ENCODE peak calls at places on chromosomes 16 and 17, in eight cellular contexts. N is activated naive CD4-positive, alpha-beta T cell treated with anti-CD3 and anti-CD28 coated beads, Interleukin-2, amount 50 U/mL, for 16 hours; E is G401; O is T-cell; F is neural crest cell; X is HTR-8/SVneo; B is CD4-positive, alpha-beta memory T cell; M is activated T-helper 9 cell treated with anti-CD3 and anti-CD28 coated beads, Interleukin-2, amount 50 U/mL, for 16 hours. Q is an unnamed sample.

GRCh38 chr16:12257926-12258561 is 281.5 kb downstream of the SNX29 start:
- DNase-seq in B (no peak), M (no peak), E (no peak), O (no peak), X (no peak), N (no peak), F (no peak), Q (no peak)

GRCh38 chr16:57479422-57480126 is 6.7 kb downstream of the DOK4 start:
- DNase-seq in F (no peak), M (no peak), O (no peak), E (peak; percentile 79), B (no peak), N (no peak), X (no peak), Q (no peak)

GRCh38 chr16:69286941-69287713 is 24.0 kb upstream of the VPS4A start:
- DNase-seq in N (peak; percentile 15), F (peak; percentile 18), O (no peak), X (peak; percentile 52), B (peak; percentile 58), M (no peak), E (peak; percentile 58), Q (peak; percentile 15)

GRCh38 chr17:1604831-1605528 is 23.7 kb downstream of the SLC43A2 start:
- DNase-seq in B (no peak), F (no peak), M (no peak), N (no peak), E (no peak), O (no peak), X (no peak), Q (no peak)

GRCh38 chr17:9016941-9017552 is 4.3 kb upstream of the NTN1 start:
- DNase-seq in B (no peak), X (no peak), O (no peak), M (no peak), F (no peak), N (no peak), E (no peak), Q (no peak)

GRCh38 chr17:38673714-38674012 is 1.1 kb downstream of the EPOP start:
- DNase-seq in O (no peak), M (peak; percentile 13), B (no peak), N (no peak), X (no peak), F (no peak), E (no peak), Q (no peak)

GRCh38 chr16:57051696-57052228 is 40.6 kb upstream of the CPNE2 start:
- DNase-seq in O (no peak), N (no peak), M (no peak), E (no peak), X (no peak), B (no peak), F (no peak), Q (no peak)

GRCh38 chr17:58338907-58339774 is 10.5 kb upstream of the TSPOAP1 start:
- DNase-seq in E (no peak), B (peak; percentile 31), F (no peak), X (peak; percentile 84), O (no peak), M (no peak), N (peak; percentile 37), Q (no peak)

GRCh38 chr17:12789075-12789975 is at the start of gene ARHGAP44:
- DNase-seq in M (no peak), F (peak; percentile 59), X (peak; percentile 70), B (no peak), O (no peak), E (peak; percentile 73), N (peak; percentile 11), Q (no peak)

GRCh38 chr16:11328172-11329079 is 16.8 kb upstream of the RMI2 start:
- DNase-seq in B (peak; percentile 22), O (peak; percentile 22), F (peak; percentile 29), E (no peak), M (no peak), N (peak; percentile 44), X (peak; percentile 90), Q (no peak)

GRCh38 chr16:48609453-48610023 is 442 bp downstream of the N4BP1 start:
- DNase-seq in M (peak; percentile 19), F (no peak), E (peak; percentile 61), N (peak; percentile 44), O (no peak), X (peak; percentile 22), B (peak; percentile 48), Q (peak; percentile 26)

GRCh38 chr16:76311260-76311659 is 34.1 kb downstream of the CNTNAP4 start:
- DNase-seq in O (no peak), B (no peak), N (no peak), M (no peak), F (no peak), X (no peak), E (no peak), Q (no peak)

GRCh38 chr16:22677024-22677830 is 136.7 kb upstream of the HS3ST2 start:
- DNase-seq in B (no peak), E (no peak), N (no peak), F (no peak), M (no peak), X (no peak), O (no peak), Q (no peak)

GRCh38 chr17:79630821-79631639 is 20.2 kb upstream of the RBFOX3 start:
- DNase-seq in X (no peak), N (no peak), F (no peak), O (no peak), M (no peak), E (no peak), B (no peak), Q (no peak)

GRCh38 chr16:69481901-69482341 is 57.5 kb downstream of the CYB5B start:
- DNase-seq in F (no peak), B (no peak), X (no peak), M (no peak), E (peak; percentile 77), N (no peak), O (no peak), Q (no peak)

GRCh38 chr17:50465171-50465570 is 3.5 kb downstream of the CHAD start:
- DNase-seq in M (no peak), F (no peak), N (no peak), E (no peak), B (no peak), X (no peak), O (no peak), Q (no peak)

GRCh38 chr16:3696425-3697218 is 20.7 kb downstream of the TRAP1 start:
- DNase-seq in E (no peak), O (no peak), M (no peak), B (no peak), X (peak; percentile 57), N (no peak), F (no peak), Q (no peak)

GRCh38 chr16:85871756-85872155 is 27.2 kb upstream of the IRF8 start:
- DNase-seq in B (no peak), O (no peak), F (no peak), N (no peak), M (no peak), X (no peak), E (no peak), Q (no peak)

GRCh38 chr16:77171750-77172635 is 19.0 kb upstream of the MON1B start:
- DNase-seq in B (peak; percentile 34), X (peak; percentile 60), F (peak; percentile 45), M (no peak), E (peak; percentile 83), O (no peak), N (no peak), Q (no peak)

GRCh38 chr17:40312131-40312731 is 3.3 kb downstream of the RARA start:
- DNase-seq in X (no peak), M (no peak), N (no peak), F (no peak), B (no peak), O (no peak), E (peak; percentile 68), Q (no peak)

GRCh38 chr17:57892820-57893595 is 43.2 kb upstream of the MRPS23 start:
- DNase-seq in M (no peak), B (no peak), F (peak; percentile 73), E (peak; percentile 87), N (no peak), O (peak; percentile 18), X (peak; percentile 85), Q (no peak)

GRCh38 chr17:17313350-17313991 is 10.3 kb downstream of the NT5M start:
- DNase-seq in X (peak; percentile 65), F (no peak), N (peak; percentile 73), O (peak; percentile 70), E (peak; percentile 58), B (peak; percentile 76), M (peak; percentile 57), Q (peak; percentile 64)

GRCh38 chr17:7704601-7705268 is at the start of gene EFNB3:
- DNase-seq in B (no peak), M (no peak), O (no peak), N (peak; percentile 34), X (peak; percentile 78), E (peak; percentile 40), F (no peak), Q (no peak)

GRCh38 chr17:32917081-32917480 is 10.9 kb upstream of the TMEM98 start:
- DNase-seq in O (no peak), N (no peak), X (no peak), B (no peak), E (no peak), M (no peak), F (no peak), Q (no peak)

GRCh38 chr17:27322690-27323508 is 29.0 kb downstream of the WSB1 start:
- DNase-seq in N (no peak), O (no peak), X (no peak), F (no peak), M (no peak), E (no peak), B (no peak), Q (no peak)

GRCh38 chr17:58156839-58157803 is 8.9 kb downstream of the OR4D1 start:
- DNase-seq in O (peak; percentile 48), B (peak; percentile 64), F (peak; percentile 41), M (peak; percentile 38), E (peak; percentile 67), X (no peak), N (peak; percentile 64), Q (peak; percentile 22)

GRCh38 chr17:63843387-63844292 is 1.2 kb upstream of the SMARCD2 start:
- DNase-seq in X (no peak), B (no peak), N (peak; percentile 25), O (peak; percentile 24), E (peak; percentile 35), M (no peak), F (no peak), Q (no peak)

GRCh38 chr17:7961436-7961835 is 29.4 kb downstream of the CNTROB start:
- DNase-seq in F (no peak), X (no peak), B (no peak), N (no peak), O (no peak), E (no peak), M (no peak), Q (no peak)

GRCh38 chr16:85894266-85894665 is 4.7 kb upstream of the IRF8 start:
- DNase-seq in X (no peak), B (no peak), E (no peak), F (no peak), O (no peak), M (no peak), N (peak; percentile 42), Q (no peak)

GRCh38 chr17:77107506-77108433 is 33.0 kb upstream of the SEC14L1 start:
- DNase-seq in M (peak; percentile 58), O (peak; percentile 63), X (no peak), F (no peak), N (no peak), B (peak; percentile 56), E (no peak), Q (no peak)

GRCh38 chr17:73261617-73261951 is at the start of gene CPSF4L:
- DNase-seq in M (no peak), E (no peak), F (no peak), B (no peak), N (no peak), X (no peak), O (no peak), Q (no peak)

GRCh38 chr17:81097134-81097942 is 62.4 kb downstream of the BAIAP2 start:
- DNase-seq in N (peak; percentile 61), E (peak; percentile 52), X (peak; percentile 81), F (peak; percentile 77), O (peak; percentile 46), B (peak; percentile 23), M (peak; percentile 67), Q (peak; percentile 22)

GRCh38 chr16:52851211-52851740 is 201.4 kb downstream of the CHD9NB start:
- DNase-seq in N (no peak), E (no peak), O (no peak), F (no peak), X (no peak), B (no peak), M (no peak), Q (no peak)

GRCh38 chr17:76792348-76792747 is 54.4 kb downstream of the MFSD11 start:
- DNase-seq in E (no peak), B (no peak), F (no peak), M (no peak), X (no peak), N (no peak), O (no peak), Q (no peak)

Q was measured in T follicular helper cell.